ENCODE peak calls at places on chromosome 16, in ten cellular contexts. One of them, this sample, is unnamed.

GRCh38 chr16:29231231-29231630 is 175.3 kb downstream of the NPIPB11 start:
- DNase-seq in stimulated activated CD8-positive, alpha-beta memory T cell treated with anti-CD3 and anti-CD28 coated beads, Interleukin-7, amount 100 ng/mL, for 1 hour: no peak
- DNase-seq in CD8-positive, alpha-beta memory T cell: no peak
- DNase-seq in activated T-cell treated with anti-CD3 and anti-CD28 coated beads for 1 hour: no peak
- DNase-seq in AG08395: no peak
- DNase-seq in fibroblast of the conjunctiva: no peak
- DNase-seq in activated CD4-positive, CD25-positive, alpha-beta regulatory T cell treated with anti-CD3 and anti-CD28 coated beads, Interleukin-2, amount 50 U/mL, for 72 hours: peak
- DNase-seq in cardiac fibroblast: peak
- DNase-seq in skeletal muscle cell: no peak
- DNase-seq in HCT116: no peak
- DNase-seq in this sample: no peak

GRCh38 chr16:61812251-61812650 is 224.0 kb downstream of the CDH8 start:
- DNase-seq in stimulated activated CD8-positive, alpha-beta memory T cell treated with anti-CD3 and anti-CD28 coated beads, Interleukin-7, amount 100 ng/mL, for 1 hour: no peak
- DNase-seq in HCT116: no peak
- DNase-seq in fibroblast of the conjunctiva: no peak
- DNase-seq in activated T-cell treated with anti-CD3 and anti-CD28 coated beads for 1 hour: no peak
- DNase-seq in skeletal muscle cell: no peak
- DNase-seq in cardiac fibroblast: no peak
- DNase-seq in activated CD4-positive, CD25-positive, alpha-beta regulatory T cell treated with anti-CD3 and anti-CD28 coated beads, Interleukin-2, amount 50 U/mL, for 72 hours: no peak
- DNase-seq in CD8-positive, alpha-beta memory T cell: no peak
- DNase-seq in AG08395: no peak
- DNase-seq in this sample: no peak

GRCh38 chr16:72769876-72770275 is 278.1 kb downstream of the ZFHX3 start:
- DNase-seq in AG08395: no peak
- DNase-seq in fibroblast of the conjunctiva: no peak
- DNase-seq in activated CD4-positive, CD25-positive, alpha-beta regulatory T cell treated with anti-CD3 and anti-CD28 coated beads, Interleukin-2, amount 50 U/mL, for 72 hours: no peak
- DNase-seq in cardiac fibroblast: no peak
- DNase-seq in CD8-positive, alpha-beta memory T cell: no peak
- DNase-seq in activated T-cell treated with anti-CD3 and anti-CD28 coated beads for 1 hour: no peak
- DNase-seq in stimulated activated CD8-positive, alpha-beta memory T cell treated with anti-CD3 and anti-CD28 coated beads, Interleukin-7, amount 100 ng/mL, for 1 hour: no peak
- DNase-seq in skeletal muscle cell: no peak
- DNase-seq in HCT116: no peak
- DNase-seq in this sample: no peak

GRCh38 chr16:65538945-65539344 is 417.1 kb upstream of the CDH11 start:
- DNase-seq in HCT116: no peak
- DNase-seq in activated T-cell treated with anti-CD3 and anti-CD28 coated beads for 1 hour: no peak
- DNase-seq in activated CD4-positive, CD25-positive, alpha-beta regulatory T cell treated with anti-CD3 and anti-CD28 coated beads, Interleukin-2, amount 50 U/mL, for 72 hours: no peak
- DNase-seq in CD8-positive, alpha-beta memory T cell: no peak
- DNase-seq in AG08395: peak
- DNase-seq in skeletal muscle cell: no peak
- DNase-seq in fibroblast of the conjunctiva: no peak
- DNase-seq in cardiac fibroblast: peak
- DNase-seq in stimulated activated CD8-positive, alpha-beta memory T cell treated with anti-CD3 and anti-CD28 coated beads, Interleukin-7, amount 100 ng/mL, for 1 hour: no peak
- DNase-seq in this sample: no peak

GRCh38 chr16:2043980-2044451 is 3.6 kb downstream of the NTHL1 start:
- DNase-seq in AG08395: no peak
- DNase-seq in skeletal muscle cell: no peak
- DNase-seq in activated CD4-positive, CD25-positive, alpha-beta regulatory T cell treated with anti-CD3 and anti-CD28 coated beads, Interleukin-2, amount 50 U/mL, for 72 hours: no peak
- DNase-seq in stimulated activated CD8-positive, alpha-beta memory T cell treated with anti-CD3 and anti-CD28 coated beads, Interleukin-7, amount 100 ng/mL, for 1 hour: no peak
- DNase-seq in activated T-cell treated with anti-CD3 and anti-CD28 coated beads for 1 hour: no peak
- DNase-seq in fibroblast of the conjunctiva: no peak
- DNase-seq in HCT116: no peak
- DNase-seq in cardiac fibroblast: no peak
- DNase-seq in CD8-positive, alpha-beta memory T cell: no peak
- DNase-seq in this sample: no peak

GRCh38 chr16:24309222-24309905 is 53.2 kb downstream of the CACNG3 start:
- DNase-seq in activated CD4-positive, CD25-positive, alpha-beta regulatory T cell treated with anti-CD3 and anti-CD28 coated beads, Interleukin-2, amount 50 U/mL, for 72 hours: no peak
- DNase-seq in stimulated activated CD8-positive, alpha-beta memory T cell treated with anti-CD3 and anti-CD28 coated beads, Interleukin-7, amount 100 ng/mL, for 1 hour: no peak
- DNase-seq in fibroblast of the conjunctiva: no peak
- DNase-seq in cardiac fibroblast: peak
- DNase-seq in AG08395: no peak
- DNase-seq in skeletal muscle cell: peak
- DNase-seq in activated T-cell treated with anti-CD3 and anti-CD28 coated beads for 1 hour: no peak
- DNase-seq in HCT116: peak
- DNase-seq in CD8-positive, alpha-beta memory T cell: no peak
- DNase-seq in this sample: no peak

GRCh38 chr16:54965464-54965863 is 34.8 kb downstream of the IRX5 start:
- DNase-seq in fibroblast of the conjunctiva: no peak
- DNase-seq in AG08395: no peak
- DNase-seq in activated T-cell treated with anti-CD3 and anti-CD28 coated beads for 1 hour: no peak
- DNase-seq in stimulated activated CD8-positive, alpha-beta memory T cell treated with anti-CD3 and anti-CD28 coated beads, Interleukin-7, amount 100 ng/mL, for 1 hour: no peak
- DNase-seq in HCT116: no peak
- DNase-seq in activated CD4-positive, CD25-positive, alpha-beta regulatory T cell treated with anti-CD3 and anti-CD28 coated beads, Interleukin-2, amount 50 U/mL, for 72 hours: no peak
- DNase-seq in skeletal muscle cell: no peak
- DNase-seq in CD8-positive, alpha-beta memory T cell: no peak
- DNase-seq in cardiac fibroblast: no peak
- DNase-seq in this sample: no peak

GRCh38 chr16:47460301-47460754 is 535 bp downstream of the ITFG1 start:
- DNase-seq in skeletal muscle cell: no peak
- DNase-seq in CD8-positive, alpha-beta memory T cell: no peak
- DNase-seq in activated T-cell treated with anti-CD3 and anti-CD28 coated beads for 1 hour: no peak
- DNase-seq in cardiac fibroblast: peak
- DNase-seq in fibroblast of the conjunctiva: no peak
- DNase-seq in activated CD4-positive, CD25-positive, alpha-beta regulatory T cell treated with anti-CD3 and anti-CD28 coated beads, Interleukin-2, amount 50 U/mL, for 72 hours: no peak
- DNase-seq in HCT116: no peak
- DNase-seq in AG08395: peak
- DNase-seq in stimulated activated CD8-positive, alpha-beta memory T cell treated with anti-CD3 and anti-CD28 coated beads, Interleukin-7, amount 100 ng/mL, for 1 hour: no peak
- DNase-seq in this sample: no peak

GRCh38 chr16:58249388-58249779 is 45.4 kb downstream of the PRSS54 start:
- DNase-seq in activated T-cell treated with anti-CD3 and anti-CD28 coated beads for 1 hour: no peak
- DNase-seq in skeletal muscle cell: no peak
- DNase-seq in CD8-positive, alpha-beta memory T cell: no peak
- DNase-seq in HCT116: no peak
- DNase-seq in AG08395: no peak
- DNase-seq in activated CD4-positive, CD25-positive, alpha-beta regulatory T cell treated with anti-CD3 and anti-CD28 coated beads, Interleukin-2, amount 50 U/mL, for 72 hours: no peak
- DNase-seq in cardiac fibroblast: no peak
- DNase-seq in fibroblast of the conjunctiva: no peak
- DNase-seq in stimulated activated CD8-positive, alpha-beta memory T cell treated with anti-CD3 and anti-CD28 coated beads, Interleukin-7, amount 100 ng/mL, for 1 hour: no peak
- DNase-seq in this sample: no peak

GRCh38 chr16:10840703-10841102 is 22.1 kb upstream of the TVP23A start:
- DNase-seq in activated CD4-positive, CD25-positive, alpha-beta regulatory T cell treated with anti-CD3 and anti-CD28 coated beads, Interleukin-2, amount 50 U/mL, for 72 hours: no peak
- DNase-seq in stimulated activated CD8-positive, alpha-beta memory T cell treated with anti-CD3 and anti-CD28 coated beads, Interleukin-7, amount 100 ng/mL, for 1 hour: no peak
- DNase-seq in skeletal muscle cell: no peak
- DNase-seq in CD8-positive, alpha-beta memory T cell: no peak
- DNase-seq in activated T-cell treated with anti-CD3 and anti-CD28 coated beads for 1 hour: no peak
- DNase-seq in HCT116: no peak
- DNase-seq in fibroblast of the conjunctiva: no peak
- DNase-seq in AG08395: no peak
- DNase-seq in cardiac fibroblast: no peak
- DNase-seq in this sample: no peak

GRCh38 chr16:87278191-87279093 is 38.8 kb downstream of the C16orf95 start:
- DNase-seq in AG08395: peak
- DNase-seq in cardiac fibroblast: peak
- DNase-seq in CD8-positive, alpha-beta memory T cell: no peak
- DNase-seq in activated T-cell treated with anti-CD3 and anti-CD28 coated beads for 1 hour: peak
- DNase-seq in skeletal muscle cell: peak
- DNase-seq in activated CD4-positive, CD25-positive, alpha-beta regulatory T cell treated with anti-CD3 and anti-CD28 coated beads, Interleukin-2, amount 50 U/mL, for 72 hours: peak
- DNase-seq in HCT116: peak
- DNase-seq in fibroblast of the conjunctiva: peak
- DNase-seq in stimulated activated CD8-positive, alpha-beta memory T cell treated with anti-CD3 and anti-CD28 coated beads, Interleukin-7, amount 100 ng/mL, for 1 hour: no peak
- DNase-seq in this sample: peak

GRCh38 chr16:58196898-58197313 is 1.0 kb downstream of the CSNK2A2 start:
- DNase-seq in AG08395: peak
- DNase-seq in stimulated activated CD8-positive, alpha-beta memory T cell treated with anti-CD3 and anti-CD28 coated beads, Interleukin-7, amount 100 ng/mL, for 1 hour: no peak
- DNase-seq in activated CD4-positive, CD25-positive, alpha-beta regulatory T cell treated with anti-CD3 and anti-CD28 coated beads, Interleukin-2, amount 50 U/mL, for 72 hours: no peak
- DNase-seq in skeletal muscle cell: no peak
- DNase-seq in HCT116: no peak
- DNase-seq in CD8-positive, alpha-beta memory T cell: no peak
- DNase-seq in cardiac fibroblast: peak
- DNase-seq in fibroblast of the conjunctiva: peak
- DNase-seq in activated T-cell treated with anti-CD3 and anti-CD28 coated beads for 1 hour: no peak
- DNase-seq in this sample: no peak

GRCh38 chr16:10332301-10332700 is 53.6 kb upstream of the ATF7IP2 start:
- DNase-seq in CD8-positive, alpha-beta memory T cell: no peak
- DNase-seq in skeletal muscle cell: no peak
- DNase-seq in stimulated activated CD8-positive, alpha-beta memory T cell treated with anti-CD3 and anti-CD28 coated beads, Interleukin-7, amount 100 ng/mL, for 1 hour: no peak
- DNase-seq in activated T-cell treated with anti-CD3 and anti-CD28 coated beads for 1 hour: no peak
- DNase-seq in fibroblast of the conjunctiva: no peak
- DNase-seq in activated CD4-positive, CD25-positive, alpha-beta regulatory T cell treated with anti-CD3 and anti-CD28 coated beads, Interleukin-2, amount 50 U/mL, for 72 hours: no peak
- DNase-seq in cardiac fibroblast: no peak
- DNase-seq in AG08395: no peak
- DNase-seq in HCT116: no peak
- DNase-seq in this sample: no peak

GRCh38 chr16:27322858-27323780 is 9.3 kb downstream of the IL4R start:
- DNase-seq in stimulated activated CD8-positive, alpha-beta memory T cell treated with anti-CD3 and anti-CD28 coated beads, Interleukin-7, amount 100 ng/mL, for 1 hour: no peak
- DNase-seq in HCT116: no peak
- DNase-seq in fibroblast of the conjunctiva: no peak
- DNase-seq in AG08395: no peak
- DNase-seq in skeletal muscle cell: no peak
- DNase-seq in activated CD4-positive, CD25-positive, alpha-beta regulatory T cell treated with anti-CD3 and anti-CD28 coated beads, Interleukin-2, amount 50 U/mL, for 72 hours: no peak
- DNase-seq in cardiac fibroblast: no peak
- DNase-seq in activated T-cell treated with anti-CD3 and anti-CD28 coated beads for 1 hour: no peak
- DNase-seq in CD8-positive, alpha-beta memory T cell: no peak
- DNase-seq in this sample: no peak

GRCh38 chr16:66325977-66326376 is 40.5 kb upstream of the CDH5 start:
- DNase-seq in stimulated activated CD8-positive, alpha-beta memory T cell treated with anti-CD3 and anti-CD28 coated beads, Interleukin-7, amount 100 ng/mL, for 1 hour: no peak
- DNase-seq in activated T-cell treated with anti-CD3 and anti-CD28 coated beads for 1 hour: no peak
- DNase-seq in HCT116: no peak
- DNase-seq in skeletal muscle cell: no peak
- DNase-seq in AG08395: no peak
- DNase-seq in activated CD4-positive, CD25-positive, alpha-beta regulatory T cell treated with anti-CD3 and anti-CD28 coated beads, Interleukin-2, amount 50 U/mL, for 72 hours: no peak
- DNase-seq in fibroblast of the conjunctiva: no peak
- DNase-seq in cardiac fibroblast: no peak
- DNase-seq in CD8-positive, alpha-beta memory T cell: no peak
- DNase-seq in this sample: no peak

GRCh38 chr16:87463722-87464690 is 28.8 kb downstream of the ZCCHC14 start:
- DNase-seq in fibroblast of the conjunctiva: no peak
- DNase-seq in cardiac fibroblast: peak
- DNase-seq in CD8-positive, alpha-beta memory T cell: no peak
- DNase-seq in activated CD4-positive, CD25-positive, alpha-beta regulatory T cell treated with anti-CD3 and anti-CD28 coated beads, Interleukin-2, amount 50 U/mL, for 72 hours: peak
- DNase-seq in stimulated activated CD8-positive, alpha-beta memory T cell treated with anti-CD3 and anti-CD28 coated beads, Interleukin-7, amount 100 ng/mL, for 1 hour: no peak
- DNase-seq in AG08395: peak
- DNase-seq in skeletal muscle cell: peak
- DNase-seq in activated T-cell treated with anti-CD3 and anti-CD28 coated beads for 1 hour: no peak
- DNase-seq in HCT116: no peak
- DNase-seq in this sample: peak

GRCh38 chr16:2149630-2150417 is 1.4 kb downstream of the RAB26 start:
- DNase-seq in activated CD4-positive, CD25-positive, alpha-beta regulatory T cell treated with anti-CD3 and anti-CD28 coated beads, Interleukin-2, amount 50 U/mL, for 72 hours: no peak
- DNase-seq in stimulated activated CD8-positive, alpha-beta memory T cell treated with anti-CD3 and anti-CD28 coated beads, Interleukin-7, amount 100 ng/mL, for 1 hour: no peak
- DNase-seq in activated T-cell treated with anti-CD3 and anti-CD28 coated beads for 1 hour: no peak
- DNase-seq in CD8-positive, alpha-beta memory T cell: no peak
- DNase-seq in AG08395: no peak
- DNase-seq in skeletal muscle cell: no peak
- DNase-seq in cardiac fibroblast: no peak
- DNase-seq in HCT116: no peak
- DNase-seq in fibroblast of the conjunctiva: no peak
- DNase-seq in this sample: no peak

GRCh38 chr16:2003827-2004641 is 5.6 kb downstream of the ZNF598 start:
- DNase-seq in skeletal muscle cell: no peak
- DNase-seq in cardiac fibroblast: peak
- DNase-seq in CD8-positive, alpha-beta memory T cell: peak
- DNase-seq in activated T-cell treated with anti-CD3 and anti-CD28 coated beads for 1 hour: peak
- DNase-seq in HCT116: peak
- DNase-seq in activated CD4-positive, CD25-positive, alpha-beta regulatory T cell treated with anti-CD3 and anti-CD28 coated beads, Interleukin-2, amount 50 U/mL, for 72 hours: peak
- DNase-seq in stimulated activated CD8-positive, alpha-beta memory T cell treated with anti-CD3 and anti-CD28 coated beads, Interleukin-7, amount 100 ng/mL, for 1 hour: peak
- DNase-seq in AG08395: peak
- DNase-seq in fibroblast of the conjunctiva: peak
- DNase-seq in this sample: peak

GRCh38 chr16:14347706-14348105 is 276.6 kb downstream of the MRTFB start:
- DNase-seq in stimulated activated CD8-positive, alpha-beta memory T cell treated with anti-CD3 and anti-CD28 coated beads, Interleukin-7, amount 100 ng/mL, for 1 hour: no peak
- DNase-seq in HCT116: no peak
- DNase-seq in activated T-cell treated with anti-CD3 and anti-CD28 coated beads for 1 hour: no peak
- DNase-seq in skeletal muscle cell: no peak
- DNase-seq in cardiac fibroblast: no peak
- DNase-seq in fibroblast of the conjunctiva: no peak
- DNase-seq in AG08395: no peak
- DNase-seq in activated CD4-positive, CD25-positive, alpha-beta regulatory T cell treated with anti-CD3 and anti-CD28 coated beads, Interleukin-2, amount 50 U/mL, for 72 hours: no peak
- DNase-seq in CD8-positive, alpha-beta memory T cell: no peak
- DNase-seq in this sample: no peak

GRCh38 chr16:79864032-79864780 is 263.7 kb upstream of the MAF start:
- DNase-seq in AG08395: no peak
- DNase-seq in activated CD4-positive, CD25-positive, alpha-beta regulatory T cell treated with anti-CD3 and anti-CD28 coated beads, Interleukin-2, amount 50 U/mL, for 72 hours: no peak
- DNase-seq in HCT116: no peak
- DNase-seq in stimulated activated CD8-positive, alpha-beta memory T cell treated with anti-CD3 and anti-CD28 coated beads, Interleukin-7, amount 100 ng/mL, for 1 hour: no peak
- DNase-seq in fibroblast of the conjunctiva: no peak
- DNase-seq in cardiac fibroblast: no peak
- DNase-seq in CD8-positive, alpha-beta memory T cell: no peak
- DNase-seq in activated T-cell treated with anti-CD3 and anti-CD28 coated beads for 1 hour: no peak
- DNase-seq in skeletal muscle cell: no peak
- DNase-seq in this sample: no peak

GRCh38 chr16:19179890-19180490 is 11.9 kb downstream of the SYT17 start:
- DNase-seq in AG08395: peak
- DNase-seq in fibroblast of the conjunctiva: peak
- DNase-seq in HCT116: peak
- DNase-seq in activated CD4-positive, CD25-positive, alpha-beta regulatory T cell treated with anti-CD3 and anti-CD28 coated beads, Interleukin-2, amount 50 U/mL, for 72 hours: peak
- DNase-seq in CD8-positive, alpha-beta memory T cell: no peak
- DNase-seq in stimulated activated CD8-positive, alpha-beta memory T cell treated with anti-CD3 and anti-CD28 coated beads, Interleukin-7, amount 100 ng/mL, for 1 hour: no peak
- DNase-seq in activated T-cell treated with anti-CD3 and anti-CD28 coated beads for 1 hour: no peak
- DNase-seq in skeletal muscle cell: no peak
- DNase-seq in cardiac fibroblast: peak
- DNase-seq in this sample: peak

GRCh38 chr16:69662901-69663300 is 63.5 kb downstream of the NQO1 start:
- DNase-seq in HCT116: no peak
- DNase-seq in activated CD4-positive, CD25-positive, alpha-beta regulatory T cell treated with anti-CD3 and anti-CD28 coated beads, Interleukin-2, amount 50 U/mL, for 72 hours: no peak
- DNase-seq in cardiac fibroblast: no peak
- DNase-seq in activated T-cell treated with anti-CD3 and anti-CD28 coated beads for 1 hour: no peak
- DNase-seq in CD8-positive, alpha-beta memory T cell: no peak
- DNase-seq in AG08395: no peak
- DNase-seq in fibroblast of the conjunctiva: no peak
- DNase-seq in skeletal muscle cell: no peak
- DNase-seq in stimulated activated CD8-positive, alpha-beta memory T cell treated with anti-CD3 and anti-CD28 coated beads, Interleukin-7, amount 100 ng/mL, for 1 hour: no peak
- DNase-seq in this sample: no peak

GRCh38 chr16:53484542-53484941 is 18.5 kb downstream of the AKTIP start:
- DNase-seq in skeletal muscle cell: no peak
- DNase-seq in stimulated activated CD8-positive, alpha-beta memory T cell treated with anti-CD3 and anti-CD28 coated beads, Interleukin-7, amount 100 ng/mL, for 1 hour: no peak
- DNase-seq in fibroblast of the conjunctiva: no peak
- DNase-seq in AG08395: no peak
- DNase-seq in activated CD4-positive, CD25-positive, alpha-beta regulatory T cell treated with anti-CD3 and anti-CD28 coated beads, Interleukin-2, amount 50 U/mL, for 72 hours: no peak
- DNase-seq in activated T-cell treated with anti-CD3 and anti-CD28 coated beads for 1 hour: no peak
- DNase-seq in HCT116: no peak
- DNase-seq in CD8-positive, alpha-beta memory T cell: no peak
- DNase-seq in cardiac fibroblast: no peak
- DNase-seq in this sample: no peak

GRCh38 chr16:85564277-85565051 is 48.7 kb upstream of the GSE1 start:
- DNase-seq in skeletal muscle cell: no peak
- DNase-seq in AG08395: no peak
- DNase-seq in CD8-positive, alpha-beta memory T cell: peak
- DNase-seq in activated T-cell treated with anti-CD3 and anti-CD28 coated beads for 1 hour: no peak
- DNase-seq in HCT116: no peak
- DNase-seq in cardiac fibroblast: no peak
- DNase-seq in fibroblast of the conjunctiva: no peak
- DNase-seq in activated CD4-positive, CD25-positive, alpha-beta regulatory T cell treated with anti-CD3 and anti-CD28 coated beads, Interleukin-2, amount 50 U/mL, for 72 hours: no peak
- DNase-seq in stimulated activated CD8-positive, alpha-beta memory T cell treated with anti-CD3 and anti-CD28 coated beads, Interleukin-7, amount 100 ng/mL, for 1 hour: no peak
- DNase-seq in this sample: no peak

GRCh38 chr16:4968879-4969278 is 10.7 kb downstream of the SEC14L5 start:
- DNase-seq in activated CD4-positive, CD25-positive, alpha-beta regulatory T cell treated with anti-CD3 and anti-CD28 coated beads, Interleukin-2, amount 50 U/mL, for 72 hours: no peak
- DNase-seq in cardiac fibroblast: no peak
- DNase-seq in skeletal muscle cell: no peak
- DNase-seq in HCT116: no peak
- DNase-seq in CD8-positive, alpha-beta memory T cell: no peak
- DNase-seq in fibroblast of the conjunctiva: no peak
- DNase-seq in stimulated activated CD8-positive, alpha-beta memory T cell treated with anti-CD3 and anti-CD28 coated beads, Interleukin-7, amount 100 ng/mL, for 1 hour: no peak
- DNase-seq in activated T-cell treated with anti-CD3 and anti-CD28 coated beads for 1 hour: no peak
- DNase-seq in AG08395: no peak
- DNase-seq in this sample: no peak

GRCh38 chr16:85611455-85612190 is 1.5 kb upstream of the GSE1 start:
- DNase-seq in cardiac fibroblast: peak
- DNase-seq in fibroblast of the conjunctiva: no peak
- DNase-seq in activated CD4-positive, CD25-positive, alpha-beta regulatory T cell treated with anti-CD3 and anti-CD28 coated beads, Interleukin-2, amount 50 U/mL, for 72 hours: peak
- DNase-seq in stimulated activated CD8-positive, alpha-beta memory T cell treated with anti-CD3 and anti-CD28 coated beads, Interleukin-7, amount 100 ng/mL, for 1 hour: no peak
- DNase-seq in skeletal muscle cell: peak
- DNase-seq in activated T-cell treated with anti-CD3 and anti-CD28 coated beads for 1 hour: no peak
- DNase-seq in AG08395: peak
- DNase-seq in HCT116: peak
- DNase-seq in CD8-positive, alpha-beta memory T cell: peak
- DNase-seq in this sample: peak

GRCh38 chr16:88809068-88809675 is 2.6 kb downstream of the APRT start:
- DNase-seq in CD8-positive, alpha-beta memory T cell: no peak
- DNase-seq in AG08395: no peak
- DNase-seq in cardiac fibroblast: no peak
- DNase-seq in activated T-cell treated with anti-CD3 and anti-CD28 coated beads for 1 hour: no peak
- DNase-seq in activated CD4-positive, CD25-positive, alpha-beta regulatory T cell treated with anti-CD3 and anti-CD28 coated beads, Interleukin-2, amount 50 U/mL, for 72 hours: no peak
- DNase-seq in fibroblast of the conjunctiva: no peak
- DNase-seq in stimulated activated CD8-positive, alpha-beta memory T cell treated with anti-CD3 and anti-CD28 coated beads, Interleukin-7, amount 100 ng/mL, for 1 hour: no peak
- DNase-seq in skeletal muscle cell: no peak
- DNase-seq in HCT116: no peak
- DNase-seq in this sample: no peak

GRCh38 chr16:10888320-10888937 is 11.4 kb downstream of the CIITA start:
- DNase-seq in activated T-cell treated with anti-CD3 and anti-CD28 coated beads for 1 hour: no peak
- DNase-seq in skeletal muscle cell: no peak
- DNase-seq in cardiac fibroblast: no peak
- DNase-seq in fibroblast of the conjunctiva: no peak
- DNase-seq in CD8-positive, alpha-beta memory T cell: no peak
- DNase-seq in HCT116: no peak
- DNase-seq in AG08395: no peak
- DNase-seq in activated CD4-positive, CD25-positive, alpha-beta regulatory T cell treated with anti-CD3 and anti-CD28 coated beads, Interleukin-2, amount 50 U/mL, for 72 hours: no peak
- DNase-seq in stimulated activated CD8-positive, alpha-beta memory T cell treated with anti-CD3 and anti-CD28 coated beads, Interleukin-7, amount 100 ng/mL, for 1 hour: no peak
- DNase-seq in this sample: no peak

This sample was measured in COLO829.